ENCODE peak calls at places on chromosomes 11 and 22, in four cellular contexts. N is HepG2, S is K562, C is HCT116. X is an unnamed sample.

GRCh38 chr22:30609260-30610185 is 2.5 kb downstream of the TCN2 start:
- DNase-seq in S (peak; percentile 87), N (no peak), C (no peak), X (no peak)

GRCh38 chr11:18012314-18012905 is 437 bp downstream of the SERGEF start:
- DNase-seq in S (peak; percentile 62), N (peak; percentile 45), C (no peak), X (no peak)

GRCh38 chr22:29370556-29370955 is 17.8 kb downstream of the AP1B1 start:
- DNase-seq in N (no peak), S (no peak), C (no peak), X (no peak)

GRCh38 chr11:101617735-101618332 is 34.0 kb upstream of the TRPC6 start:
- DNase-seq in N (no peak), C (no peak), S (no peak), X (no peak)

GRCh38 chr11:96397863-96398262 is 8.1 kb downstream of the JRKL start:
- DNase-seq in S (no peak), N (no peak), C (no peak), X (no peak)

GRCh38 chr11:117600261-117600783 is 196.7 kb downstream of the DSCAML1 start:
- DNase-seq in N (no peak), S (no peak), C (no peak), X (no peak)

GRCh38 chr22:19631899-19632670 is 82.2 kb upstream of the SEPTIN5 start:
- DNase-seq in N (peak; percentile 32), C (peak; percentile 55), S (peak; percentile 93), X (no peak)

GRCh38 chr11:68043349-68044144 is 4.7 kb downstream of the TCIRG1 start:
- DNase-seq in C (no peak), S (peak; percentile 95), N (no peak), X (no peak)

GRCh38 chr22:43554694-43555365 is 143.0 kb downstream of the MPPED1 start:
- DNase-seq in N (no peak), C (no peak), S (no peak), X (no peak)

GRCh38 chr11:80815752-80816453 is 1375.1 kb upstream of the TENM4 start:
- DNase-seq in S (no peak), C (no peak), N (no peak), X (no peak)

GRCh38 chr11:130882138-130882551 is 34.1 kb downstream of the SNX19 start:
- DNase-seq in S (no peak), C (no peak), N (no peak), X (no peak)

DNA sequence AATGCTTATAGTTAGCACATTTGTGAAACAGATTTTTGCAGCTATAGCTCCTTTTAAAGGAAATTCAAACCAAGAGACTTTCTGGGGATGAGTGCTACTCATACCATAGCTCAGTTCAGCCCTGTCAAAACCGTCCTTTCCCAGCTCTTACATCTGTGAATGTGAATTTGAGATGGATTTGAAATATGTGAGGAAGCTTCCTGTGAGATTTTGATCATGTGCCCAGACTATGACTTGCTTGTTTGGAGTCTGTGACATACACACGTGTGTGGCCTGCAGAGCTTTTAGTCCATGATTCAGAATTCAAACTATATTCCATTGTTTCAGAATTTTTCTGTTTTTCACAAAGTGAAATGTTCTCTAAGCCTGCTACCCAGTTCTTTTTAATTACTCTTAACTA is 4.4 kb upstream of the MMP1 start:
- DNase-seq in S (no peak), C (no peak), N (no peak), X (no peak)
- TF ChIP-seq TCF7L2 in S (no peak), C (no peak), N (no peak), X (no peak)

GRCh38 chr11:62105611-62106245 is 18.1 kb upstream of the INCENP start:
- DNase-seq in N (no peak), S (no peak), C (no peak), X (no peak)

GRCh38 chr11:62104001-62104400 is 19.8 kb upstream of the INCENP start:
- DNase-seq in S (no peak), C (no peak), N (no peak), X (no peak)

GRCh38 chr11:62108971-62109391 is 14.8 kb upstream of the INCENP start:
- DNase-seq in C (no peak), S (peak; percentile 22), N (no peak), X (no peak)

GRCh38 chr11:62104816-62105610 is 18.8 kb upstream of the INCENP start:
- DNase-seq in C (no peak), N (no peak), S (peak; percentile 94), X (no peak)

GRCh38 chr11:62108017-62108750 is 15.6 kb upstream of the INCENP start:
- DNase-seq in N (peak; percentile 65), S (peak; percentile 80), C (peak; percentile 59), X (peak; percentile 52)
- TF ChIP-seq TCF7L2 in N (no peak), S (no peak), C (no peak), X (no peak)

DNA sequence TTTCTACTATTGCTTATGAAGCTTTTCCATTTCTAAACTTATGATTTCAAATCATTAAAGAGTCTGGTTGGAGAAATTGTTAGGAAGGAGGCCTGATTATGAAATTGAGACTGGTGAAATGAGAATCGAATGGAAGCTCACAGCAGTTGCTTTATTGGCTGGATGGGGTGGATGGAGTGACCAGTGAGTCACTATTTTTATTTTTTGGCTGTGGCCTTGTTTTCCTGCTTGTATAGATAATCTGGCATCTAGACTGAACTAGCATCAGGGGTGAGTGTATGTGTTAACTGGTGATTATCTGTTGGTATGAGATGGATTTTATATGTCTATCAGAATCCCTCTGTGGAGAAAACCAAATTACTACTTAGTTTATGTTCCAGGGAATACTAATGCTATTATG is 36.2 kb downstream of the UVRAG start:
- DNase-seq in S (no peak), N (no peak), C (no peak), X (no peak)
- TF ChIP-seq TCF7L2 in S (no peak), N (no peak), C (no peak), X (no peak)

DNA sequence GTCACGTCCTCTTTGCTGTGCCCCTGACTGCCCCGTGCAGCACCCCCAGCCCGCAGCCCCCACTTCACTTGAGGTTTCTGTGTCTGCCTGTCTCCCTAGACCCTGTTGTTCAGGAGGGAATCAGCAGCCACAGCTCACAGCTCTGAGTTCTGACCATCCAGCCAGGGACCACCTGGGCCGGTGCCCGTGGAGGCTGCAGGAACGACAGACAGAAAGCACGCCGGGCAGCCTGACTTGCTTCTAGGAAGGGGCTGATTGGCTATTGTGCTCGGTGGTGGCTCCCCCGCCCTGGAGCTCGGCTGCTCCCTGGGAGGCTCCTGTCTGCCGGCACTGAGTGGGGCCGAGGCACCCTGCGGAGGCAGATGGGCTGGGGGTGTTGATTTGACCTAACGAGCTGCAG is 855.7 kb downstream of the TBC1D22A start:
- DNase-seq in C (no peak), S (no peak), N (no peak), X (no peak)
- TF ChIP-seq TCF7L2 in C (no peak), S (no peak), N (no peak), X (no peak)

DNA sequence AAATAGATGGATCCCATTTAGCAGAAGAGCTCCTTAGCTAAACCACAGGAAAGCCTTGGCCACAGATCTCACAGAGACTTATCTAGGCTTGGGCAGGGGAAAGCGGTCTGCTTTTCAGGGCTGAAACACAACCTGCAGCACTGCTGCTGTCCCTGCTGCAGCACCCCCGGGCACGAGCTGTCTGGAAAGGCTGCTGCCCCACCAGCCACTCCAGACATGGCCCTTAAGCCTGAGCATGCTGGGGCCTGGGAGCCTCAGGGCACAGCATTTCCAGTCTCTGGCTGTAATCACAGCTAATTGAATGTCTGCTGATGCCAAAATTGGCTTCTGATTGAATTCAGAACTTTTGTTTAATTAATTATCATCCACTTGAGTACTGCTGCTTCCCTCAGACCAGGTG is 115.0 kb downstream of the TMPRSS5 start:
- DNase-seq in N (no peak), S (no peak), C (no peak), X (no peak)
- TF ChIP-seq TCF7L2 in N (no peak), S (no peak), C (no peak), X (no peak)